ENCODE peak calls at places on chromosomes 13 and 19, in nine cellular contexts. Z is posterior cingulate gyrus; H is SHP77 treated with DMSO at 0.1 percent for 48 hours; W is glomerular endothelial cell; V is AG08396; P is activated CD8-positive, alpha-beta memory T cell treated with anti-CD3 and anti-CD28 coated beads for 24 hours; J is NT2/D1; K is caudate nucleus; S is SW480. D is an unnamed sample.

GRCh38 chr13:80338781-80339577 is 1.9 kb downstream of the SPRY2 start:
- DNase-seq in Z (peak), H (peak), W (no peak), V (peak), P (peak), J (no peak), K (peak), S (peak), D (peak)

GRCh38 chr19:55563261-55563690 is 17.4 kb downstream of the ZNF579 start:
- DNase-seq in Z (no peak), H (no peak), W (no peak), V (peak), P (no peak), J (no peak), K (no peak), S (no peak), D (no peak)

GRCh38 chr13:32455594-32455903 is 27.6 kb upstream of the N4BP2L1 start:
- DNase-seq in Z (no peak), H (no peak), W (no peak), V (no peak), P (no peak), J (no peak), K (no peak), S (no peak), D (no peak)

GRCh38 chr19:48813123-48813911 is 2.5 kb upstream of the BCAT2 start:
- DNase-seq in Z (no peak), H (no peak), W (no peak), V (no peak), P (no peak), J (no peak), K (no peak), S (no peak), D (no peak)

GRCh38 chr13:110664673-110665072 is 41.2 kb downstream of the CARS2 start:
- DNase-seq in Z (no peak), H (no peak), W (no peak), V (no peak), P (no peak), J (no peak), K (no peak), S (no peak), D (no peak)

GRCh38 chr19:12792853-12793289 is 1.6 kb downstream of the JUNB start:
- DNase-seq in Z (no peak), H (no peak), W (no peak), V (peak), P (no peak), J (no peak), K (no peak), S (no peak), D (no peak)

GRCh38 chr13:51619614-51620013 is 35.4 kb downstream of the WDFY2 start:
- DNase-seq in Z (no peak), H (no peak), W (no peak), V (peak), P (no peak), J (no peak), K (no peak), S (no peak), D (no peak)

GRCh38 chr13:97539651-97540230 is 105.8 kb downstream of the RAP2A start:
- DNase-seq in Z (no peak), H (no peak), W (no peak), V (no peak), P (no peak), J (no peak), K (no peak), S (no peak), D (no peak)

GRCh38 chr19:53881482-53882390 is at the start of gene PRKCG:
- DNase-seq in Z (peak), H (peak), W (no peak), V (peak), P (peak), J (no peak), K (peak), S (peak), D (peak)

GRCh38 chr13:24011266-24011665 is 114.0 kb upstream of the C1QTNF9B start:
- DNase-seq in Z (no peak), H (no peak), W (no peak), V (no peak), P (no peak), J (no peak), K (no peak), S (no peak), D (no peak)

GRCh38 chr19:1038995-1039645 is 787 bp upstream of the ABCA7 start:
- DNase-seq in Z (no peak), H (no peak), W (no peak), V (no peak), P (no peak), J (no peak), K (no peak), S (peak), D (no peak)

GRCh38 chr13:27534976-27535370 is 84.6 kb upstream of the MTIF3 start:
- DNase-seq in Z (no peak), H (no peak), W (no peak), V (no peak), P (no peak), J (no peak), K (no peak), S (no peak), D (no peak)

GRCh38 chr13:87259479-87260083 is 411.6 kb upstream of the SLITRK5 start:
- DNase-seq in Z (no peak), H (peak), W (no peak), V (peak), P (no peak), J (peak), K (no peak), S (no peak), D (no peak)

GRCh38 chr19:6484251-6484650 is 2.7 kb upstream of the DENND1C start:
- DNase-seq in Z (no peak), H (no peak), W (no peak), V (no peak), P (no peak), J (no peak), K (no peak), S (no peak), D (no peak)

GRCh38 chr19:2343289-2343982 is 15.0 kb downstream of the SPPL2B start:
- DNase-seq in Z (no peak), H (no peak), W (no peak), V (no peak), P (no peak), J (no peak), K (no peak), S (no peak), D (no peak)

GRCh38 chr19:5038631-5039271 is 69.8 kb downstream of the KDM4B start:
- DNase-seq in Z (no peak), H (no peak), W (no peak), V (peak), P (peak), J (no peak), K (no peak), S (no peak), D (no peak)

GRCh38 chr19:48900477-48901452 is 653 bp downstream of the NUCB1 start:
- DNase-seq in Z (no peak), H (peak), W (no peak), V (peak), P (peak), J (no peak), K (no peak), S (peak), D (no peak)

GRCh38 chr13:96052655-96053002 is 572 bp downstream of the UGGT2 start:
- DNase-seq in Z (no peak), H (peak), W (no peak), V (peak), P (no peak), J (no peak), K (no peak), S (peak), D (no peak)

GRCh38 chr19:17562097-17562496 is 6.6 kb downstream of the COLGALT1 start:
- DNase-seq in Z (no peak), H (no peak), W (no peak), V (no peak), P (no peak), J (no peak), K (no peak), S (no peak), D (no peak)

GRCh38 chr13:79870766-79871165 is 389.8 kb downstream of the NDFIP2 start:
- DNase-seq in Z (no peak), H (no peak), W (no peak), V (no peak), P (no peak), J (no peak), K (no peak), S (no peak), D (no peak)

GRCh38 chr19:18233224-18233825 is 7.1 kb upstream of the PDE4C start:
- DNase-seq in Z (no peak), H (no peak), W (no peak), V (peak), P (peak), J (peak), K (no peak), S (no peak), D (no peak)

GRCh38 chr19:21749090-21749489 is 18.3 kb downstream of the ZNF100 start:
- DNase-seq in Z (no peak), H (no peak), W (no peak), V (no peak), P (no peak), J (no peak), K (no peak), S (no peak), D (no peak)

GRCh38 chr19:6677924-6678689 is 8.1 kb upstream of the TNFSF14 start:
- DNase-seq in Z (no peak), H (no peak), W (no peak), V (peak), P (peak), J (peak), K (no peak), S (no peak), D (peak)

GRCh38 chr13:50128406-50129048 is 113.3 kb downstream of the KCNRG start:
- DNase-seq in Z (no peak), H (no peak), W (no peak), V (no peak), P (no peak), J (no peak), K (no peak), S (no peak), D (peak)

GRCh38 chr13:44159633-44160279 is 213.9 kb upstream of the SERP2 start:
- DNase-seq in Z (no peak), H (no peak), W (no peak), V (no peak), P (no peak), J (no peak), K (no peak), S (no peak), D (no peak)

GRCh38 chr19:2922987-2923386 is 21.8 kb downstream of the ZNF77 start:
- DNase-seq in Z (no peak), H (no peak), W (no peak), V (no peak), P (no peak), J (no peak), K (no peak), S (no peak), D (no peak)

GRCh38 chr19:12580180-12580694 is 29.0 kb upstream of the ZNF564 start:
- DNase-seq in Z (no peak), H (no peak), W (no peak), V (peak), P (no peak), J (no peak), K (no peak), S (peak), D (no peak)

GRCh38 chr13:75959861-75960481 is 323.8 kb downstream of the LMO7 start:
- DNase-seq in Z (no peak), H (peak), W (no peak), V (no peak), P (no peak), J (no peak), K (no peak), S (peak), D (no peak)

GRCh38 chr19:3575260-3575741 is 2.6 kb downstream of the HMG20B start:
- DNase-seq in Z (peak), H (peak), W (no peak), V (no peak), P (no peak), J (no peak), K (no peak), S (no peak), D (no peak)

GRCh38 chr13:46982856-46983582 is 86.2 kb upstream of the HTR2A start:
- DNase-seq in Z (no peak), H (no peak), W (no peak), V (no peak), P (no peak), J (no peak), K (no peak), S (peak), D (no peak)

GRCh38 chr19:19475845-19476828 is 39.2 kb downstream of the TSSK6 start:
- DNase-seq in Z (no peak), H (no peak), W (no peak), V (no peak), P (no peak), J (no peak), K (no peak), S (peak), D (no peak)

GRCh38 chr13:80342541-80343371 is 1.8 kb upstream of the SPRY2 start:
- DNase-seq in Z (peak), H (peak), W (no peak), V (peak), P (peak), J (no peak), K (peak), S (peak), D (peak)

GRCh38 chr13:42384265-42384664 is 112.3 kb downstream of the AKAP11 start:
- DNase-seq in Z (no peak), H (no peak), W (no peak), V (no peak), P (no peak), J (no peak), K (no peak), S (peak), D (no peak)

GRCh38 chr19:14368011-14368513 is 13.2 kb upstream of the ADGRE5 start:
- DNase-seq in Z (no peak), H (no peak), W (no peak), V (no peak), P (no peak), J (no peak), K (no peak), S (no peak), D (no peak)

GRCh38 chr13:112053167-112053743 is 13.7 kb upstream of the SOX1 start:
- DNase-seq in Z (no peak), H (no peak), W (no peak), V (no peak), P (peak), J (no peak), K (no peak), S (no peak), D (no peak)

GRCh38 chr19:52270266-52270885 is 989 bp downstream of the ZNF766 start:
- DNase-seq in Z (no peak), H (no peak), W (no peak), V (peak), P (no peak), J (no peak), K (no peak), S (peak), D (no peak)

GRCh38 chr19:46451352-46451751 is 20.0 kb downstream of the PNMA8A start:
- DNase-seq in Z (no peak), H (no peak), W (no peak), V (no peak), P (no peak), J (no peak), K (no peak), S (no peak), D (no peak)

GRCh38 chr19:38061294-38061693 is 154.3 kb downstream of the SIPA1L3 start:
- DNase-seq in Z (no peak), H (no peak), W (no peak), V (peak), P (no peak), J (no peak), K (no peak), S (peak), D (no peak)

GRCh38 chr13:30052127-30052526 is 201.7 kb upstream of the UBL3 start:
- DNase-seq in Z (no peak), H (no peak), W (no peak), V (no peak), P (no peak), J (no peak), K (no peak), S (no peak), D (no peak)